ENCODE peak calls at places on chromosomes 11 and 22, in five cellular contexts. C, W, O, V and U are unnamed samples.

GRCh38 chr11:125954945-125955640 is 9.2 kb downstream of the VSIG10L2 start:
- DNase-seq in C (no peak), V (no peak), O (no peak), W (no peak), U (no peak)

GRCh38 chr11:104104664-104105063 is 59.3 kb downstream of the PDGFD start:
- DNase-seq in O (no peak), V (no peak), W (no peak), C (no peak), U (no peak)

GRCh38 chr22:45203150-45203974 is 37.3 kb downstream of the KIAA0930 start:
- DNase-seq in O (no peak), W (no peak), C (peak), V (no peak), U (peak)

GRCh38 chr11:73409431-73409830 is 33.2 kb downstream of the RELT start:
- DNase-seq in W (no peak), O (no peak), C (no peak), V (no peak), U (no peak)

GRCh38 chr22:44547371-44547770 is 49.3 kb upstream of the RTL6 start:
- DNase-seq in O (no peak), C (peak), V (no peak), W (no peak), U (no peak)

GRCh38 chr11:8329961-8330361 is 66.3 kb upstream of the LMO1 start:
- DNase-seq in C (peak), W (no peak), V (no peak), O (no peak), U (no peak)

GRCh38 chr11:70524096-70524922 is 126.0 kb downstream of the CTTN start:
- DNase-seq in W (no peak), C (peak), O (no peak), V (no peak), U (no peak)

GRCh38 chr11:57049749-57050148 is 61.0 kb downstream of the OR5AK2 start:
- DNase-seq in V (no peak), C (no peak), W (no peak), O (no peak), U (no peak)

GRCh38 chr11:102144357-102145342 is 34.4 kb downstream of the YAP1 start:
- DNase-seq in V (no peak), C (no peak), O (no peak), W (no peak), U (peak)

GRCh38 chr22:46108564-46109473 is 41.5 kb upstream of the PPARA start:
- DNase-seq in O (peak), V (peak), C (peak), W (no peak), U (peak)

GRCh38 chr22:36587289-36588154 is 58.6 kb upstream of the EIF3D start:
- DNase-seq in W (no peak), O (no peak), C (peak), V (no peak), U (no peak)

GRCh38 chr11:73308963-73309960 is 1.2 kb downstream of the ARHGEF17 start:
- DNase-seq in C (peak), V (peak), W (no peak), O (peak), U (peak)

GRCh38 chr11:16606784-16607674 is 131.4 kb upstream of the C11orf58 start:
- DNase-seq in C (peak), W (no peak), V (peak), O (peak), U (no peak)

GRCh38 chr22:44555597-44555996 is 57.6 kb upstream of the RTL6 start:
- DNase-seq in W (no peak), O (no peak), C (no peak), V (no peak), U (no peak)

GRCh38 chr11:27398413-27398780 is 35.4 kb upstream of the CCDC34 start:
- DNase-seq in V (no peak), O (no peak), W (no peak), C (no peak), U (no peak)

GRCh38 chr11:112570335-112570734 is 309.7 kb upstream of the PLET1 start:
- DNase-seq in O (no peak), C (no peak), W (no peak), V (no peak), U (no peak)

GRCh38 chr22:40628354-40629042 is 8.0 kb downstream of the MRTFA start:
- DNase-seq in W (no peak), V (no peak), O (peak), C (peak), U (no peak)

GRCh38 chr11:26399336-26399735 is 67.4 kb downstream of the ANO3 start:
- DNase-seq in W (no peak), C (no peak), O (no peak), V (no peak), U (no peak)

GRCh38 chr11:57567512-57568329 is at the start of gene UBE2L6:
- DNase-seq in C (peak), V (peak), W (peak), O (no peak), U (peak)

GRCh38 chr22:46066691-46067090 is 83.6 kb upstream of the PPARA start:
- DNase-seq in C (no peak), O (peak), W (no peak), V (peak), U (no peak)

DNA sequence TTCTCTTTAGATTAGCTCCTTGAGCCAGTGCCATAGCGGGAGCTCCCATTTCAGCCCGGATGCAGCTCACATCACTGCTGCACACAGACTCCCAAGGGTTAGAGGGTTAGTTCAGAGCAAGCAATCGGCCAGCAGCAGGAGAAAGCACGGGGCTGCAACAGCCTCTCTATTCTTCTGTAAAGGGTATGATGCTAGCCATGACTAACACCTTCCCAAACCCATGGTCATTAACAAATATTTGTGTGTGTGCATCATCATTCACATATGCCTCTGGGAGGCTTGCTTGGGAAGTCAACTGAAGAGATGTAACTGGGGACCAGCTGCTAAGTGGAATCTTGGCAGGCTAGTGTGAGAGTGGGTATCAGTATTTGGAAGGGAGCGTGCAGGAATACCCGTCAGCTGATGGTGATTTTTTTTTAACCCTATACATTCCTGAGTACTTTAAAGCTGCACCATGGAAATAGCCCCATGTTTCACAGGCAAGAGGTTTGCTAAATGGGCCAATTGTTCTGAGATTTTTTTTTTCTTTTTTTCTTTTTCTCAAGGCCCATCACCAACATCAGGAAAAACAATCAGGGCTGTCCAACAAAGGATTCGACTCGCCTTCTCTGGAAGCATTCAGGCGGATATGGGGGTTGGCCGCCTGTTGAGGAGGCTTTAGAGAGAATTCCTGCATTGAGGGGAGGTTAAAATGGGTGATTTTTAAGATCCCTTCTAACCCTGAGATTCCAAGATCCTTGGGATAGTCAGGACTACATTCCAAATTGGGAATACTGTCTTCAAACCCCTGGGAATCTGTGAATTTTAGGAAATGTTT is 33.2 kb upstream of the CCDC89 start:
- DNase-seq in W (peak), O (peak), C (peak), V (peak), U (no peak)
- H3K27ac ChIP-seq in W (peak), O (peak), C (peak), V (peak), U (no peak)

DNA sequence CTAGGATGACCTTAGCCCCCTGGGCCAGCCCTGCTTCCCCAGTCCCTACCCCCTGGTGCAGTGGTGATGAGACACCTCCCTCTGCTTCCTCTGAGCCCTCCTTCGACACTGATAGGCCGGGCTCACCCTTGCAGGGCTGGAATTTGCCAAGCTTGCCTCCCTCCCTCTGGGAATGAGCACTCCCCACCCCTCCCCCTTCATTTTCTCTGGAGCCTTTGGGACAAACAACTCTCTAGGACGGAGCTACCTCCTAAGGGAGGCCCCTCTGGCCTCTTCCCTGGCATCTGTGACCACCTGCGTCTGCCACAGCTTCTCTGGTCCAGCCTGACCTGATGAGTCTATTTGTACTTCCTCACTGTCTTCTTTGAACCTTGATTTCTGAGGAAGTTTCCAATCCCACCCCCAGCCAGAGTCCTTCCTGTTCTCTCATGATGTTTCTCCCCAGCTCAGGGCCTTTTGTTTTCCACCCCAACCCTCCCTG is 53.3 kb upstream of the ADA2 start:
- DNase-seq in W (no peak), O (no peak), C (peak), V (no peak), U (no peak)
- H3K27ac ChIP-seq in W (no peak), O (no peak), C (peak), V (no peak), U (no peak)

DNA sequence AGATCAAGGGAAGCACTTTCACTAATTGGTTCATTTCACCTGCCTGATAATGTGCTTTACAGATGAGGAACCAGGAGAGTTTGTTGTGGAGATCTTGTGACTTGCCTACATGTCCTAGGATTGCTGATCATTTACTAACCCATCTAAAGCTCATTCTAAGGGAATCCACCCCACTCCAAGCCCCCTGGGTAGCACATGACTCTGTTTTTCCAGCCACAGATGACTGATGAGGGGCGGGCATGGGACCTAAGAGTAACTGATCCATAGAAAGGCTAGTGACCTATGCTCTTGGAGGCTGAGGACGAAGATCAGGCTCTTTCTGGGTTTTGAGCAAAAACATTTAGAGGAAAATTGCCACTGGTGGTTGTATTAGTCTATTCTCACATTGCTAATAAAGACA is 378.1 kb downstream of the CADM1 start:
- DNase-seq in V (no peak), O (no peak), C (no peak), W (no peak), U (no peak)
- H3K27ac ChIP-seq in V (no peak), O (no peak), C (no peak), W (no peak), U (no peak)

DNA sequence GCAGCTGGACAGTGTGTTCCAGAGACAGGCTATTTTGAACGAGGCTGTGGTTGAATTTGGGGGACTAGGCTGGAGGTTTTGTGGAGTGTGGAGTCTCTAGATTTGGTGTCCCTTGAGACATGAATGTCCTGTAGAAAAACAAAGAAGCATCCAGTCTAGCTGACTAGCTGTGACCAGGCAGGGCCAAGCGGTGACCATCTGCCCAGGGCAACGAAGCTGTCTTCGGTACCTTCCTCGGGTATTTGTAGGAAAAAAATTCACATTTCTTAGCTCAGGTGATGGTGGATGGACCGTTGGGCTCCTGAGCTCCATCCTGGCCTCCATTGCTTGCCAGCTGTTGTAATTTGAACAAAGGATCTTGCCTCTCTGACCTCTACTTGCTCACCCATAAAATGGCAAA is 557.3 kb downstream of the MIAT start:
- DNase-seq in O (no peak), V (no peak), C (no peak), W (no peak), U (no peak)
- H3K27ac ChIP-seq in O (no peak), V (peak), C (no peak), W (no peak), U (peak)

DNA sequence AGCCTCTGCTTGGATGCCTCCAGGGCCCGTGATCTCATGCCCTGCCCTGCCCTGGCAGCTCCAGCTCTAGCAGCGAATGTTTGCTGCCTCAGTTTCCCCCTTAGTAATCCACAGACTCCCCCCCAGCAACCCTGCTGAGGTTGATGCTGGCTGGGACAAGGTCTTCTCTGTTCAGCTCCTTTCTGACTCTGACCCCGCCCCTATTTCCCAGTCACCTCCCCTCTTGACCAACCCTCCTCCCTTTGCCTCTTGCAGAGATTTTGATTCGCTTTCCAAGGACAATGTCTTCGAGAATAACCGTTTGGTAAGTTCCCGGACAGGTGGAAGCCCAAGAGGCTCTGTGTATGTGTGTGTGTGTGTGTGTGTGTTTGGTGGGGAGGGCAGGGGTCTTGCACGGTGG is 5.6 kb downstream of the MICALL1 start:
- DNase-seq in O (no peak), V (no peak), W (no peak), C (peak), U (no peak)
- H3K27ac ChIP-seq in O (no peak), V (no peak), W (peak), C (no peak), U (no peak)

GRCh38 chr11:118180300-118180703 is 3.9 kb upstream of the SCN2B start:
- DNase-seq in C (peak), W (peak), O (peak), V (peak), U (peak)
- H3K27ac ChIP-seq in C (no peak), W (peak), O (no peak), V (peak), U (no peak)

GRCh38 chr11:117199916-117200812 is 994 bp downstream of the TAGLN start:
- DNase-seq in V (peak), C (peak), O (no peak), W (no peak), U (no peak)

GRCh38 chr11:117201516-117201866 is 2.3 kb downstream of the TAGLN start:
- DNase-seq in W (no peak), O (no peak), C (no peak), V (no peak), U (no peak)

GRCh38 chr11:117201906-117202305 is 2.7 kb downstream of the TAGLN start:
- DNase-seq in V (no peak), W (no peak), O (no peak), C (no peak), U (no peak)

GRCh38 chr11:117202386-117203068 is 3.4 kb downstream of the TAGLN start:
- DNase-seq in W (no peak), V (no peak), C (no peak), O (no peak), U (no peak)

GRCh38 chr11:117200813-117201515 is 1.8 kb downstream of the TAGLN start:
- DNase-seq in C (peak), V (no peak), O (no peak), W (no peak), U (no peak)
- H3K27ac ChIP-seq in C (no peak), V (peak), O (no peak), W (no peak), U (peak)

GRCh38 chr11:2473361-2474058 is 28.7 kb downstream of the KCNQ1 start:
- DNase-seq in W (no peak), O (no peak), V (no peak), C (no peak), U (no peak)
- H3K27ac ChIP-seq in W (no peak), O (no peak), V (peak), C (no peak), U (no peak)